ENCODE peak calls at places on chromosome 17, in nine cellular contexts. L is IMR-90, B is esophagus squamous epithelium, O is neural crest cell, R is cardiac muscle cell, P is fibroblast of the aortic adventitia, E is nephron progenitor cell, I is thoracic aorta, C is A549. F is an unnamed sample.

GRCh38 chr17:28907052-28907438 is 4.2 kb upstream of the DHRS13 start:
- DNase-seq in L (no peak), B (no peak), O (no peak), R (no peak), P (no peak), E (no peak), I (no peak), C (no peak), F (no peak)

GRCh38 chr17:74408262-74408661 is 23.6 kb upstream of the GPRC5C start:
- DNase-seq in L (no peak), B (no peak), O (no peak), R (no peak), P (no peak), E (no peak), I (no peak), C (peak; percentile 75), F (no peak)

GRCh38 chr17:10471853-10472252 is 2.5 kb upstream of the MYH4 start:
- DNase-seq in L (peak; percentile 3), B (no peak), O (no peak), R (no peak), P (peak; percentile 6), E (no peak), I (no peak), C (no peak), F (no peak)

GRCh38 chr17:75814900-75815373 is 29.3 kb downstream of the UNC13D start:
- DNase-seq in L (peak; percentile 79), B (no peak), O (no peak), R (no peak), P (peak; percentile 59), E (no peak), I (no peak), C (no peak), F (no peak)

GRCh38 chr17:78041401-78042179 is 83.1 kb downstream of the TNRC6C start:
- DNase-seq in L (no peak), B (no peak), O (no peak), R (no peak), P (peak; percentile 57), E (no peak), I (no peak), C (no peak), F (no peak)

GRCh38 chr17:41959030-41959335 is 7.6 kb upstream of the CNP start:
- DNase-seq in L (peak; percentile 30), B (no peak), O (no peak), R (no peak), P (peak; percentile 15), E (no peak), I (no peak), C (no peak), F (no peak)

GRCh38 chr17:14214271-14214670 is 22.4 kb downstream of the CDRT15 start:
- DNase-seq in L (peak; percentile 24), B (no peak), O (no peak), R (no peak), P (peak; percentile 15), E (no peak), I (no peak), C (no peak), F (no peak)

GRCh38 chr17:58710948-58711552 is 18.6 kb downstream of the RAD51C start:
- DNase-seq in L (peak; percentile 69), B (no peak), O (peak; percentile 54), R (peak; percentile 70), P (peak; percentile 84), E (peak; percentile 46), I (no peak), C (no peak), F (no peak)

GRCh38 chr17:63477471-63478440 is 895 bp downstream of the ACE start:
- DNase-seq in L (no peak), B (no peak), O (no peak), R (peak; percentile 36), P (no peak), E (no peak), I (no peak), C (no peak), F (no peak)

GRCh38 chr17:14307560-14308024 is 6.7 kb downstream of the HS3ST3B1 start:
- DNase-seq in L (peak; percentile 83), B (no peak), O (no peak), R (no peak), P (peak; percentile 87), E (no peak), I (no peak), C (no peak), F (no peak)

GRCh38 chr17:38705523-38705802 is 390 bp downstream of the MLLT6 start:
- DNase-seq in L (no peak), B (no peak), O (peak; percentile 43), R (no peak), P (no peak), E (no peak), I (no peak), C (no peak), F (peak; percentile 56)

DNA sequence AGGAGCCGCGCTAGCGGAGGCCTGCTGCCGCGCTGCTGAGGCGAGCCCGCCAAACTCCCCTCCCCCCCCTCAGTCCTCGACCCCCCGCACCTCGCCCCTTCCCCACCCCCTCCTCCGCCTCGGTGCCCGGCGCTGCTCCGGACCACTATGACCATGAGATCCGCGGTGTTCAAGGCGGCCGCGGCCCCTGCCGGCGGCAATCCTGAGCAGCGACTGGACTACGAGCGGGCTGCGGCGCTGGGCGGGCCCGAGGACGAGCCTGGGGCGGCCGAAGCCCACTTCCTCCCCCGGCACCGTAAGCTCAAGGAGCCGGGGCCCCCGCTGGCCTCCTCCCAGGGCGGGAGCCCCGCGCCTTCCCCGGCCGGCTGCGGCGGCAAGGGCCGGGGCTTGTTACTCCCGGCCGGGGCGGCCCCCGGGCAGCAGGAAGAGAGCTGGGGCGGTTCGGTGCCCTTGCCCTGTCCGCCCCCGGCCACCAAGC is 734 bp downstream of the MSL1 start:
- DNase-seq in L (peak; percentile 47), B (no peak), O (peak; percentile 46), R (peak; percentile 78), P (no peak), E (peak; percentile 61), I (no peak), C (peak; percentile 69), F (peak; percentile 59)
- TF ChIP-seq CTCF in L (peak; percentile 46), B (no peak), O (no peak), R (no peak), P (peak; percentile 41), E (no peak), I (no peak), C (peak; percentile 4), F (peak; percentile 12)

DNA sequence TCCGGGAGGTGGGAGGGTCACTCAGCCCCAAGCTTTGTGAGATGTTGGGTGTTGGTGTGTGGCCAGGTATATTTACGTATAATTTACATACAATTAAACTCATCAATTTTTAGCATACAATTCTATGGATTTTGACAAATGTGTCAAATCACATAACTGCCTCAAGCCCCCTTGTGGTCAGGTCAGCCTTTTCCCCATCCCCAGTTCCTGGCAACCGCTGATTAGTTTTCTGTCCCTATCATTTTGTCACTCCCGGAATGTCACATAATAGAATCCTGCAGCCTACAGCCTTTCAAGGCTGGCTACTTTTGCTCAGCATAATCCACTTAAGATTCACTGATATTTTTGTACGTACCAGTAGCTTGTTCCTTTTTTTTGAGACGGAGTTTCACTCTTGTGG is 19.4 kb upstream of the RAI1 start:
- DNase-seq in L (no peak), B (no peak), O (no peak), R (peak; percentile 31), P (no peak), E (no peak), I (no peak), C (no peak), F (no peak)
- TF ChIP-seq CTCF in L (no peak), B (no peak), O (peak; percentile 58), R (no peak), P (no peak), E (peak; percentile 23), I (no peak), C (peak; percentile 17), F (no peak)

GRCh38 chr17:55825213-55825612 is 74.4 kb downstream of the PCTP start:
- DNase-seq in L (no peak), B (no peak), O (no peak), R (no peak), P (no peak), E (no peak), I (no peak), C (peak; percentile 13), F (no peak)
- TF ChIP-seq CTCF in L (peak; percentile 17), B (no peak), O (peak; percentile 49), R (no peak), P (no peak), E (no peak), I (no peak), C (peak; percentile 42), F (peak; percentile 16)

GRCh38 chr17:27407916-27408846 is 48.1 kb upstream of the KSR1 start:
- DNase-seq in L (peak; percentile 51), B (no peak), O (no peak), R (peak; percentile 18), P (peak; percentile 85), E (no peak), I (no peak), C (peak; percentile 33), F (no peak)
- TF ChIP-seq CTCF in L (no peak), B (no peak), O (no peak), R (peak; percentile 2), P (no peak), E (no peak), I (no peak), C (no peak), F (no peak)

GRCh38 chr17:60538726-60539125 is 12.7 kb upstream of the APPBP2 start:
- DNase-seq in L (no peak), B (no peak), O (no peak), R (no peak), P (no peak), E (no peak), I (no peak), C (no peak), F (no peak)
- TF ChIP-seq CTCF in L (no peak), B (no peak), O (no peak), R (no peak), P (no peak), E (no peak), I (no peak), C (no peak), F (no peak)

DNA sequence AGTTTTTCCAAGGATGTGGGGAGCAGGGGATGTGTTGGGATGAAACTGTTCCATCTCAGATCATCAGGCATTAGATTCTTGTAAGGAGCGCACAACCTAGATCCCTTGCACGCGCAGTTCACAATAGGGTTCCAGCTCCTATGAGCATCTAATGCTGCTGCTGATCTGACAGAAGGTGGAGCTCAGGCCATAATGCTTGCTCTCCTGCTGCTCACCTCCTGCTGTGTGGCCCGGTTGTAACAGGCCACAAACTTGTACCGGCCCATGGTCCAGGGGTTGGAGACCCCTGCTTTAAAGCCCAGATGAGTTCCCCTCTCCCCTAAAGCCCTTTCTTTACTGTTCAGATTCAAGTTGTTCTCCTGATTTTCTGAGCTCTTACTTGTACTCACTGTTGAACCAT is 44.8 kb downstream of the RNF135 start:
- DNase-seq in L (no peak), B (no peak), O (no peak), R (no peak), P (no peak), E (no peak), I (no peak), C (no peak), F (no peak)
- TF ChIP-seq CTCF in L (no peak), B (no peak), O (no peak), R (no peak), P (no peak), E (no peak), I (no peak), C (no peak), F (peak; percentile 8)

GRCh38 chr17:65074778-65075250 is 18.3 kb upstream of the GNA13 start:
- DNase-seq in L (peak; percentile 68), B (no peak), O (no peak), R (peak; percentile 26), P (peak; percentile 51), E (no peak), I (no peak), C (peak; percentile 49), F (no peak)
- TF ChIP-seq CTCF in L (no peak), B (no peak), O (no peak), R (no peak), P (peak; percentile 6), E (no peak), I (no peak), C (no peak), F (no peak)

GRCh38 chr17:30421592-30421991 is 42.9 kb downstream of the CPD start:
- DNase-seq in L (no peak), B (no peak), O (no peak), R (no peak), P (no peak), E (no peak), I (no peak), C (no peak), F (no peak)
- TF ChIP-seq CTCF in L (no peak), B (no peak), O (no peak), R (no peak), P (no peak), E (no peak), I (no peak), C (no peak), F (no peak)

F was measured in GM10248.